ENCODE peak calls at places on chromosomes 11 and 22, in six cellular contexts. S is sigmoid colon; B is H9; W is lower leg skin; G is heart right ventricle; J is activated CD8-positive, alpha-beta T cell treated with anti-CD3 and anti-CD28 coated beads for 36 hours. H is an unnamed sample.
A peak's percentile ranks its signal among the peaks of the same experiment; 100 is the strongest.

GRCh38 chr11:72758304-72758689 is 6.1 kb upstream of the ARAP1 start:
- DNase-seq in B (no peak), S (no peak), J (no peak), G (no peak), W (no peak), H (no peak)

GRCh38 chr22:39416319-39416718 is 16.7 kb downstream of the TAB1 start:
- DNase-seq in W (no peak), B (no peak), S (no peak), J (no peak), G (no peak), H (no peak)

GRCh38 chr11:119416606-119417580 is 6.1 kb downstream of the THY1 start:
- DNase-seq in B (peak; percentile 63), S (peak; percentile 56), J (no peak), W (no peak), G (no peak), H (no peak)

GRCh38 chr11:76694664-76695063 is 24.1 kb upstream of the LRRC32 start:
- DNase-seq in G (no peak), S (no peak), W (no peak), J (no peak), B (no peak), H (no peak)

GRCh38 chr11:100810146-100810545 is 123.1 kb downstream of the ARHGAP42 start:
- DNase-seq in W (no peak), B (no peak), S (no peak), J (no peak), G (no peak), H (no peak)

GRCh38 chr22:19509923-19510322 is 14.3 kb downstream of the CLDN5 start:
- DNase-seq in W (no peak), S (no peak), J (no peak), G (no peak), B (no peak), H (no peak)

GRCh38 chr11:9053631-9054030 is 37.8 kb downstream of the SCUBE2 start:
- DNase-seq in J (no peak), S (no peak), B (no peak), W (no peak), G (no peak), H (no peak)

GRCh38 chr22:42316988-42317387 is 46.5 kb upstream of the TCF20 start:
- DNase-seq in G (no peak), S (peak; percentile 87), B (no peak), J (peak; percentile 80), W (peak; percentile 67), H (no peak)

GRCh38 chr11:8963569-8964323 is 496 bp downstream of the TMEM9B start:
- DNase-seq in B (peak; percentile 91), G (peak; percentile 75), S (peak; percentile 90), W (peak; percentile 75), J (peak; percentile 85), H (peak; percentile 71)

GRCh38 chr11:125373426-125374391 is 122.4 kb downstream of the FEZ1 start:
- DNase-seq in S (no peak), G (peak; percentile 66), B (no peak), W (no peak), J (no peak), H (no peak)

GRCh38 chr11:128365044-128365443 is 222.3 kb downstream of the ETS1 start:
- DNase-seq in W (no peak), J (peak; percentile 20), G (no peak), S (no peak), B (no peak), H (no peak)

GRCh38 chr11:111514216-111515031 is at the start of gene HOATZ:
- DNase-seq in J (peak; percentile 48), G (no peak), W (no peak), B (peak; percentile 83), S (no peak), H (no peak)

GRCh38 chr11:103824116-103824515 is 212.3 kb upstream of the DDI1 start:
- DNase-seq in J (no peak), G (no peak), S (no peak), W (no peak), B (no peak), H (no peak)

GRCh38 chr11:44416776-44417175 is 106.8 kb upstream of the ALX4 start:
- DNase-seq in B (no peak), W (no peak), S (no peak), J (no peak), G (no peak), H (no peak)

GRCh38 chr11:11898648-11899047 is 56.9 kb downstream of the USP47 start:
- DNase-seq in W (no peak), B (no peak), J (no peak), S (no peak), G (no peak), H (no peak)

GRCh38 chr22:46815896-46816721 is 53.7 kb downstream of the TBC1D22A start:
- DNase-seq in J (no peak), G (no peak), B (no peak), W (no peak), S (no peak), H (no peak)

GRCh38 chr11:16881074-16881709 is 133.0 kb downstream of the PLEKHA7 start:
- DNase-seq in G (peak; percentile 70), S (peak; percentile 70), J (no peak), W (peak; percentile 52), B (no peak), H (no peak)
- TF ChIP-seq CTCF in G (peak; percentile 69), S (no peak), J (no peak), W (no peak), B (peak; percentile 46), H (no peak)

DNA sequence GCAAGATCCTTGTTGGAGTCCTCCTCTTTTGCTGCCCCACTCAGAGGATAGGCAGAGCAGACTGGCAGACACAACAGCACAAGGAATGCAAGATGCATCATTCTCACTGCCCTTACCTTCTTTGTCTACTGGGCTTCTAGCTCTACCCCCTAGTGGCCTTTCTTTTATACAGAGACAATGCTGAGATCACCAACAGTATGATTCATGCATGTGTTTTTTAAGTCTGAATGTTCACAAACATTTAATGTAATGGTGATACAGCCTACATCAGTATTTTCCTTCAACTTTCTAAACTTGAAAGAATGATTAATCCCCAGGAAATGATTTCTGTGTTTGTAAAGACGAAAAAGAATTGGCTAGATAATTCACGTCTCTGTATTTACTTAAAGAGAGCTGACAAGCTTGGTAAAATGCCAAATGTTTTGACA is at the start of gene MMP10:
- DNase-seq in G (no peak), S (no peak), W (no peak), B (peak; percentile 62), J (no peak), H (no peak)
- TF ChIP-seq CTCF in G (no peak), S (no peak), W (no peak), B (peak; percentile 62), J (peak; percentile 19), H (no peak)

DNA sequence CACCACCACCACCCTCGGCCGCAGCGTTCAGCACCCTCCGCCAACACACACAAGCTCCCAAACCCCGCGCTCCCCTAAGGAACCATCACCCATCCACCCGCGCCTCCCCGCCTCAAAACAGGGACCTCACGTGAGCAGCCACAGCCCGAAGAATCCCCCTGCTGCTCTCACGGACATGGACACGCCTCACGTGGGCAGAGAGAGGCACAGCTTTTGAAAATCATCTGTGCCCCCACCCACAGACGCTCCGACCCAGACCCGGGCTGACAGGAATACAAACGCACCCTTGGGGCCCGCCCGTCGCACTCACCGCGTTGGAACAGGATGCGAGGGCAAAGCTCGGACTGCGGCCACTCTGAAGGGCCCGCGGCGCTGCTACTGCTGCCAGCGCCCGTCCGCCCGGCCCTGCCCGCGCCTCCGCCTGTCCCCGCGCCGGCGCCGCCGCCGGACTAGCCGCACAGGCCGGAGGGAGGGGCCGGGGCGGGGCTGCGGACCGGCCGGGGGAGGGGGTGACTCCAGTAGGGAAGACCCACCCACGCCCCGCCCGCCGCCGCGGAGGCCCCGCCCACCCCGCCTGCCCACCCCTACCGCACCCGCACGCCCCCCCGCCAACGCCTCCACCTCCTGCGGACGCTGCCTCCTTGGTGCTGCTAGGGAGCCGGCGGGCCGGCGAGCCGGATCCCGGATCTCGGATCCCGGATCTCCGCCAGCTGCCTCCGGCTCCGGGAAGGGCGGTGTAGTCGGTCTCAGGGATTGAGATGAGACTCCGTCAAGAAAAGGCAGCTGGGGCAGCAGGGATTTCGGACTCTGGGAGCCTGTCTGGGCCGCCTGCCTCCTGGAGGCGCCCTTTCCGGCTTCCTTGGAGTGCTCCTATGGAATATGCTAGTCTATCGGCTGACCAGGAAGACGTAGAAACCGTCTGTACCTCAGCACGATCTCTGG is at the start of gene TRIM3:
- DNase-seq in S (peak; percentile 97), G (peak; percentile 95), W (peak; percentile 89), B (peak; percentile 94), J (peak; percentile 64), H (peak; percentile 87)
- TF ChIP-seq CTCF in S (no peak), G (peak; percentile 42), W (no peak), B (peak; percentile 43), J (no peak), H (no peak)

GRCh38 chr11:13776134-13776815 is 107.8 kb downstream of the FAR1 start:
- DNase-seq in B (peak; percentile 41), W (no peak), J (peak; percentile 42), S (no peak), G (no peak), H (no peak)
- TF ChIP-seq CTCF in B (peak; percentile 61), W (no peak), J (no peak), S (no peak), G (peak; percentile 12), H (no peak)

GRCh38 chr11:105003151-105003550 is 19.8 kb downstream of the CASP5 start:
- DNase-seq in S (no peak), W (no peak), J (no peak), B (no peak), G (no peak), H (no peak)

GRCh38 chr11:105004021-105004420 is 18.9 kb downstream of the CASP5 start:
- DNase-seq in J (no peak), B (no peak), G (no peak), S (no peak), W (no peak), H (no peak)

GRCh38 chr11:104999716-105000115 is 23.3 kb downstream of the CASP5 start:
- DNase-seq in G (no peak), J (no peak), B (no peak), W (no peak), S (no peak), H (no peak)

GRCh38 chr11:105000167-105000566 is 22.8 kb downstream of the CASP5 start:
- DNase-seq in S (no peak), G (no peak), J (peak; percentile 37), W (no peak), B (no peak), H (no peak)

DNA sequence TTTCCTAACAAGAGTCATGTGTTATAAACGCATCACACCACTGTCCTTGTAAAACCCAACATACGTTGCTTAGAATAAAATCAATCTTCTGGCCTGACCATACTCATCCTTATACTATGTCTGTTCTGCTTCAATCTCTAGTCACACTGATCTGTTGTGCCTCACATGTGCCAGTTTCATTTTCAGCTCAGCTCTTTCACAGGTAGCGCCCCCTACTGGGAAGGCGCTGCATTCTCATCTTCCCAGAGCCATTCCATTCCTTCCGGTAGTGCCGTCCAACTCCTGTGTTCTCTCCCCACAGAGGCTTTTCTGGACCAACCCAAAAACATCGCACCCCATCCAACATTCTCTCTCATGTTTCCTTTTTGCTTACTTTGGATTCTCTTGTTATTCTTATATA is 22.2 kb downstream of the CASP5 start:
- DNase-seq in G (peak; percentile 5), W (no peak), S (no peak), B (peak; percentile 66), J (peak; percentile 60), H (no peak)
- TF ChIP-seq CTCF in G (peak; percentile 47), W (no peak), S (no peak), B (peak; percentile 90), J (peak; percentile 84), H (peak; percentile 43)